ENCODE peak calls at places on chromosomes 1 and 21, in nine cellular contexts. T is PC-3, P is GM10248, Y is endothelial cell, U is astrocyte, S is endodermal cell, O is RWPE1, V is K562, W is progenitor cell of endocrine pancreas. C is an unnamed sample.

GRCh38 chr1:9792156-9793042 is 31.4 kb downstream of the CLSTN1 start:
- DNase-seq in T (peak), P (no peak), Y (no peak), U (peak), S (peak), O (no peak), V (peak), W (no peak), C (peak)

GRCh38 chr1:10631121-10631810 is 156.5 kb downstream of the PEX14 start:
- DNase-seq in T (no peak), P (no peak), Y (no peak), U (no peak), S (no peak), O (no peak), V (no peak), W (no peak), C (no peak)

GRCh38 chr1:172411791-172412338 is 8.6 kb upstream of the C1orf105 start:
- DNase-seq in T (no peak), P (no peak), Y (no peak), U (no peak), S (no peak), O (no peak), V (no peak), W (no peak), C (no peak)

GRCh38 chr1:228085287-228085926 is 2.9 kb downstream of the ARF1 start:
- DNase-seq in T (peak), P (no peak), Y (no peak), U (peak), S (peak), O (no peak), V (peak), W (no peak), C (peak)

GRCh38 chr1:220701974-220702373 is 11.8 kb downstream of the C1orf115 start:
- DNase-seq in T (no peak), P (no peak), Y (no peak), U (no peak), S (no peak), O (no peak), V (no peak), W (no peak), C (no peak)

GRCh38 chr1:46476673-46477072 is 13.0 kb upstream of the DMBX1 start:
- DNase-seq in T (no peak), P (no peak), Y (no peak), U (no peak), S (no peak), O (no peak), V (no peak), W (no peak), C (no peak)

GRCh38 chr1:223074901-223075300 is 68.1 kb downstream of the TLR5 start:
- DNase-seq in T (no peak), P (no peak), Y (no peak), U (no peak), S (no peak), O (no peak), V (no peak), W (no peak), C (no peak)

GRCh38 chr1:213051127-213051880 is at the start of gene RPS6KC1:
- DNase-seq in T (peak), P (peak), Y (peak), U (peak), S (peak), O (peak), V (peak), W (peak), C (peak)

GRCh38 chr1:27609618-27610240 is 5.8 kb upstream of the AHDC1 start:
- DNase-seq in T (no peak), P (no peak), Y (no peak), U (no peak), S (no peak), O (no peak), V (no peak), W (no peak), C (no peak)

GRCh38 chr1:7334475-7335035 is 436.5 kb upstream of the VAMP3 start:
- DNase-seq in T (no peak), P (no peak), Y (no peak), U (peak), S (peak), O (peak), V (no peak), W (no peak), C (peak)

GRCh38 chr1:25082995-25083394 is 149.3 kb downstream of the SYF2 start:
- DNase-seq in T (no peak), P (no peak), Y (no peak), U (no peak), S (no peak), O (no peak), V (no peak), W (no peak), C (no peak)

GRCh38 chr1:115746021-115746690 is 22.4 kb downstream of the CASQ2 start:
- DNase-seq in T (peak), P (no peak), Y (no peak), U (peak), S (no peak), O (no peak), V (no peak), W (no peak), C (no peak)

GRCh38 chr1:212247179-212247721 is 38.0 kb upstream of the PPP2R5A start:
- DNase-seq in T (no peak), P (no peak), Y (no peak), U (peak), S (no peak), O (no peak), V (no peak), W (no peak), C (no peak)

GRCh38 chr1:66168919-66169725 is 364.8 kb upstream of the SGIP1 start:
- DNase-seq in T (no peak), P (no peak), Y (no peak), U (peak), S (no peak), O (no peak), V (no peak), W (no peak), C (no peak)

GRCh38 chr1:154716012-154716411 is 108.0 kb upstream of the ADAR start:
- DNase-seq in T (no peak), P (no peak), Y (no peak), U (no peak), S (no peak), O (no peak), V (no peak), W (no peak), C (no peak)

GRCh38 chr1:20487236-20487590 is 1.2 kb upstream of the CAMK2N1 start:
- DNase-seq in T (no peak), P (no peak), Y (no peak), U (no peak), S (no peak), O (no peak), V (no peak), W (no peak), C (no peak)

DNA sequence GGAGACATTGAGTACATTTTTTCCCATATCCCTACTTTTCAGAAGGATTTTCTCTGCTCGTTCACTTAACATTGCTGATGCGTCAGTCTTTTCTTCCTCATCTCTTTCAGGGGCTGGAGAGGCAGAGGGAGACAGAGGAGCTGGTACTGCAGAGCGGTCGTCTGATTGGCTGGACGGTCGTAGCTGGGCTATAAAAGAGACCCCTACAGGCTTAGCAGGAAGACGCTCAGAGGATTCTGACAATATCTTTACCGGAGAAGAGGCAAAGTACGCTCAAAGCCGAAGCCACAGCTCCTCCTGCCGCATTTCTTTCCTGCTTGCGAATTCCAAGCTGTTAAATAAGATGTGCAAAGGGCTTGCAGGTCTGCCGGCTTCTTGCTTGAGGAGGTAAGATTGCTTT is at the start of gene RGS4:
- DNase-seq in T (peak), P (no peak), Y (peak), U (peak), S (peak), O (peak), V (peak), W (peak), C (peak)
- TF ChIP-seq CTCF in T (peak), P (no peak), Y (peak), U (peak), S (peak), O (no peak), V (peak), W (peak), C (peak)

GRCh38 chr1:94528271-94528670 is 13.3 kb downstream of the F3 start:
- DNase-seq in T (no peak), P (no peak), Y (no peak), U (no peak), S (no peak), O (no peak), V (no peak), W (no peak), C (no peak)
- TF ChIP-seq CTCF in T (peak), P (no peak), Y (no peak), U (no peak), S (no peak), O (no peak), V (no peak), W (no peak), C (no peak)

GRCh38 chr1:6272476-6273270 is 11.8 kb upstream of the GPR153 start:
- DNase-seq in T (no peak), P (no peak), Y (no peak), U (no peak), S (peak), O (no peak), V (no peak), W (no peak), C (no peak)
- TF ChIP-seq CTCF in T (peak), P (no peak), Y (no peak), U (no peak), S (peak), O (no peak), V (no peak), W (peak), C (peak)

GRCh38 chr21:18498428-18498827 is 94.8 kb upstream of the TMPRSS15 start:
- DNase-seq in T (no peak), P (no peak), Y (no peak), U (no peak), S (no peak), O (no peak), V (no peak), W (no peak), C (no peak)

GRCh38 chr21:18495553-18495952 is 92.0 kb upstream of the TMPRSS15 start:
- DNase-seq in T (no peak), P (no peak), Y (no peak), U (no peak), S (no peak), O (no peak), V (no peak), W (no peak), C (no peak)

GRCh38 chr21:18499761-18500376 is 96.3 kb upstream of the TMPRSS15 start:
- DNase-seq in T (peak), P (no peak), Y (peak), U (peak), S (peak), O (no peak), V (peak), W (peak), C (no peak)
- TF ChIP-seq CTCF in T (peak), P (peak), Y (peak), U (peak), S (peak), O (peak), V (peak), W (peak), C (peak)

DNA sequence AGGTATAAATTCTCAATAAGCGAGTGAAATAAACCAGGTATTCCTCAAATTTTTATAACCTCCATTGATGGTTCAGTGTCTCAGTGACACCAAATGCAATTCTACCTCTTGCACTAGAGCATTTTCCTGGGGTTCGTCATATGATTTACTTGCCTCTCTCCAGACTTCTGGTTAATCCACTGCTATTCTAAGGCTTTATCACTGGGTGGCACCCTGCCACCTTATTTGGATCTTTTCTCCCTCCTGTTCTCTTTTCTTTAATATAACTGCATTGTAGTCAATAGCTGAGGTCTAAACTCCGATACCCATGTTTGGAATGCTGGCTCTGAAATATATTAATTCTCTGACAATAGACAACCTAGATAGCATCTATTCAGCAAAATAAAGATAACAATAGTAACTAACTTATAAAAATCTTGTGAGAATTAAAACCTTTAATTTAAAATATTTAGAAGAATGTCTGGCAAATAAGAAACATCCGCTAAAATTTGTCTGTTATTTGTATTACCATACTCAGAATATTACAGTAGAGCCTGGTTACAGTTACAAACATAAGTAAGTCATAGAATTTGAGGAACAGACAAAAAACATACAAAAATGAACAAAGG is 436.4 kb downstream of the PLA2G4A start:
- DNase-seq in T (peak), P (no peak), Y (peak), U (peak), S (peak), O (peak), V (no peak), W (peak), C (no peak)
- TF ChIP-seq CTCF in T (peak), P (peak), Y (no peak), U (peak), S (peak), O (peak), V (peak), W (peak), C (no peak)

GRCh38 chr1:184183919-184184318 is 132.4 kb downstream of the TSEN15 start:
- DNase-seq in T (no peak), P (no peak), Y (no peak), U (no peak), S (no peak), O (no peak), V (no peak), W (no peak), C (no peak)
- TF ChIP-seq CTCF in T (no peak), P (no peak), Y (no peak), U (no peak), S (no peak), O (no peak), V (no peak), W (no peak), C (no peak)

GRCh38 chr1:44035726-44036408 is 4.6 kb upstream of the SLC6A9 start:
- DNase-seq in T (no peak), P (peak), Y (no peak), U (no peak), S (peak), O (no peak), V (peak), W (no peak), C (no peak)

GRCh38 chr1:44034976-44035716 is 3.9 kb upstream of the SLC6A9 start:
- DNase-seq in T (no peak), P (no peak), Y (no peak), U (no peak), S (no peak), O (no peak), V (no peak), W (no peak), C (no peak)

GRCh38 chr1:44038876-44039657 is 7.8 kb upstream of the SLC6A9 start:
- DNase-seq in T (peak), P (no peak), Y (no peak), U (peak), S (no peak), O (no peak), V (no peak), W (no peak), C (no peak)

GRCh38 chr1:44036409-44037111 is 5.3 kb upstream of the SLC6A9 start:
- DNase-seq in T (peak), P (peak), Y (peak), U (peak), S (peak), O (peak), V (peak), W (peak), C (no peak)

DNA sequence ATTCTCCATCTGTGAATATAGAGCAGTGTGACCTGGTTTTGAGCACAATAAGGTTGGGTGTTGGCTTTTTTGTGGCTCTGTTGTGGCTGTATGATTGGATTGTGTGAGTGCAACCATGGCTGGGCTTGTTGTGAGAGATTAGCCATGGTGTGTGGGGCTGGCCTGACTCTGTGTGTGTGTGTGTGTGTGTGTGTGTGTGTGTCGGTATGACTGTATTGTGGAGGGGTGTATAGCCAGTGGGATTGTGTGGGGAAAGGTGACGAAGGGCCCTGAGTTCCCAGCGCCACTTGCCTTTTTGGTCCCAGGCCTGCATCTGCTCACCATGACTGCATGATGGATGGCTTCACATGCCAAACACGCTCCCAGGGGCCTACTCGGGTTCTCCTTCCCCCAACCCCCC is 5.9 kb upstream of the SLC6A9 start:
- DNase-seq in T (no peak), P (no peak), Y (no peak), U (no peak), S (no peak), O (no peak), V (no peak), W (no peak), C (no peak)
- TF ChIP-seq CTCF in T (no peak), P (no peak), Y (no peak), U (no peak), S (no peak), O (no peak), V (no peak), W (no peak), C (no peak)